ENCODE peak calls at places on chromosomes 12 and 14, in seven cellular contexts. One of them, this sample, is unnamed.

GRCh38 chr12:51760231-51760630 is 88.3 kb downstream of the FIGNL2 start:
- DNase-seq in GM04504: no peak
- DNase-seq in left ventricle myocardium inferior: no peak
- DNase-seq in stimulated activated CD4-positive, alpha-beta T cell treated with anti-CD3 and anti-CD28 coated beads, TNF-alpha, amount 100 ng/mL, for 48 hours: no peak
- DNase-seq in neural crest cell: no peak
- DNase-seq in midbrain: no peak
- DNase-seq in LHCN-M2: no peak
- DNase-seq in this sample: no peak

GRCh38 chr12:7131502-7131866 is 1.3 kb downstream of the CLSTN3 start:
- DNase-seq in stimulated activated CD4-positive, alpha-beta T cell treated with anti-CD3 and anti-CD28 coated beads, TNF-alpha, amount 100 ng/mL, for 48 hours: no peak
- DNase-seq in LHCN-M2: no peak
- DNase-seq in midbrain: no peak
- DNase-seq in GM04504: no peak
- DNase-seq in left ventricle myocardium inferior: no peak
- DNase-seq in neural crest cell: no peak
- DNase-seq in this sample: no peak

GRCh38 chr14:103692871-103693270 is 22.4 kb downstream of the XRCC3 start:
- DNase-seq in left ventricle myocardium inferior: no peak
- DNase-seq in LHCN-M2: no peak
- DNase-seq in stimulated activated CD4-positive, alpha-beta T cell treated with anti-CD3 and anti-CD28 coated beads, TNF-alpha, amount 100 ng/mL, for 48 hours: no peak
- DNase-seq in GM04504: no peak
- DNase-seq in neural crest cell: no peak
- DNase-seq in midbrain: no peak
- DNase-seq in this sample: no peak

GRCh38 chr14:67609642-67610310 is 9.7 kb upstream of the PIGH start:
- DNase-seq in left ventricle myocardium inferior: no peak
- DNase-seq in stimulated activated CD4-positive, alpha-beta T cell treated with anti-CD3 and anti-CD28 coated beads, TNF-alpha, amount 100 ng/mL, for 48 hours: no peak
- DNase-seq in LHCN-M2: no peak
- DNase-seq in GM04504: no peak
- DNase-seq in midbrain: no peak
- DNase-seq in neural crest cell: no peak
- DNase-seq in this sample: no peak

GRCh38 chr12:31597066-31597465 is 6.1 kb upstream of the DENND5B start:
- DNase-seq in GM04504: no peak
- DNase-seq in stimulated activated CD4-positive, alpha-beta T cell treated with anti-CD3 and anti-CD28 coated beads, TNF-alpha, amount 100 ng/mL, for 48 hours: no peak
- DNase-seq in left ventricle myocardium inferior: no peak
- DNase-seq in LHCN-M2: no peak
- DNase-seq in midbrain: no peak
- DNase-seq in neural crest cell: no peak
- DNase-seq in this sample: no peak

GRCh38 chr12:51752490-51752889 is 96.0 kb downstream of the FIGNL2 start:
- DNase-seq in LHCN-M2: peak
- DNase-seq in stimulated activated CD4-positive, alpha-beta T cell treated with anti-CD3 and anti-CD28 coated beads, TNF-alpha, amount 100 ng/mL, for 48 hours: no peak
- DNase-seq in neural crest cell: no peak
- DNase-seq in left ventricle myocardium inferior: peak
- DNase-seq in midbrain: peak
- DNase-seq in GM04504: peak
- DNase-seq in this sample: peak

GRCh38 chr14:94648801-94649200 is 36.6 kb downstream of the SERPINA3 start:
- DNase-seq in stimulated activated CD4-positive, alpha-beta T cell treated with anti-CD3 and anti-CD28 coated beads, TNF-alpha, amount 100 ng/mL, for 48 hours: no peak
- DNase-seq in midbrain: no peak
- DNase-seq in GM04504: no peak
- DNase-seq in left ventricle myocardium inferior: no peak
- DNase-seq in LHCN-M2: no peak
- DNase-seq in neural crest cell: no peak
- DNase-seq in this sample: no peak

GRCh38 chr14:92670967-92671366 is 77.5 kb downstream of the LGMN start:
- DNase-seq in neural crest cell: no peak
- DNase-seq in left ventricle myocardium inferior: no peak
- DNase-seq in LHCN-M2: peak
- DNase-seq in midbrain: no peak
- DNase-seq in GM04504: no peak
- DNase-seq in stimulated activated CD4-positive, alpha-beta T cell treated with anti-CD3 and anti-CD28 coated beads, TNF-alpha, amount 100 ng/mL, for 48 hours: no peak
- DNase-seq in this sample: no peak

GRCh38 chr12:46389130-46389616 is 16.6 kb upstream of the SLC38A2 start:
- DNase-seq in GM04504: peak
- DNase-seq in stimulated activated CD4-positive, alpha-beta T cell treated with anti-CD3 and anti-CD28 coated beads, TNF-alpha, amount 100 ng/mL, for 48 hours: no peak
- DNase-seq in neural crest cell: no peak
- DNase-seq in left ventricle myocardium inferior: no peak
- DNase-seq in midbrain: no peak
- DNase-seq in LHCN-M2: peak
- DNase-seq in this sample: peak

GRCh38 chr14:105281354-105282097 is 19.3 kb downstream of the BRF1 start:
- DNase-seq in GM04504: peak
- DNase-seq in LHCN-M2: peak
- DNase-seq in neural crest cell: peak
- DNase-seq in midbrain: peak
- DNase-seq in left ventricle myocardium inferior: no peak
- DNase-seq in stimulated activated CD4-positive, alpha-beta T cell treated with anti-CD3 and anti-CD28 coated beads, TNF-alpha, amount 100 ng/mL, for 48 hours: no peak
- DNase-seq in this sample: peak

GRCh38 chr12:127620956-127621355 is 646.0 kb upstream of the TMEM132C start:
- DNase-seq in left ventricle myocardium inferior: no peak
- DNase-seq in midbrain: no peak
- DNase-seq in stimulated activated CD4-positive, alpha-beta T cell treated with anti-CD3 and anti-CD28 coated beads, TNF-alpha, amount 100 ng/mL, for 48 hours: no peak
- DNase-seq in LHCN-M2: no peak
- DNase-seq in GM04504: no peak
- DNase-seq in neural crest cell: no peak
- DNase-seq in this sample: no peak

GRCh38 chr14:101556131-101556530 is 5.2 kb upstream of the DIO3 start:
- DNase-seq in neural crest cell: no peak
- DNase-seq in LHCN-M2: no peak
- DNase-seq in left ventricle myocardium inferior: no peak
- DNase-seq in GM04504: no peak
- DNase-seq in midbrain: no peak
- DNase-seq in stimulated activated CD4-positive, alpha-beta T cell treated with anti-CD3 and anti-CD28 coated beads, TNF-alpha, amount 100 ng/mL, for 48 hours: no peak
- DNase-seq in this sample: no peak

GRCh38 chr12:27689558-27690180 is 6.6 kb upstream of the REP15 start:
- DNase-seq in stimulated activated CD4-positive, alpha-beta T cell treated with anti-CD3 and anti-CD28 coated beads, TNF-alpha, amount 100 ng/mL, for 48 hours: no peak
- DNase-seq in neural crest cell: no peak
- DNase-seq in left ventricle myocardium inferior: no peak
- DNase-seq in GM04504: no peak
- DNase-seq in midbrain: no peak
- DNase-seq in LHCN-M2: no peak
- DNase-seq in this sample: no peak

GRCh38 chr12:106197906-106198623 is 49.8 kb downstream of the CKAP4 start:
- DNase-seq in neural crest cell: no peak
- DNase-seq in GM04504: peak
- DNase-seq in LHCN-M2: no peak
- DNase-seq in left ventricle myocardium inferior: no peak
- DNase-seq in stimulated activated CD4-positive, alpha-beta T cell treated with anti-CD3 and anti-CD28 coated beads, TNF-alpha, amount 100 ng/mL, for 48 hours: no peak
- DNase-seq in midbrain: no peak
- DNase-seq in this sample: no peak

GRCh38 chr12:98440165-98440581 is 75.2 kb upstream of the TMPO start:
- DNase-seq in LHCN-M2: peak
- DNase-seq in midbrain: peak
- DNase-seq in neural crest cell: no peak
- DNase-seq in stimulated activated CD4-positive, alpha-beta T cell treated with anti-CD3 and anti-CD28 coated beads, TNF-alpha, amount 100 ng/mL, for 48 hours: no peak
- DNase-seq in left ventricle myocardium inferior: peak
- DNase-seq in GM04504: peak
- DNase-seq in this sample: peak

GRCh38 chr12:87795555-87795954 is 233.6 kb downstream of the C12orf50 start:
- DNase-seq in GM04504: no peak
- DNase-seq in left ventricle myocardium inferior: no peak
- DNase-seq in LHCN-M2: no peak
- DNase-seq in neural crest cell: no peak
- DNase-seq in midbrain: no peak
- DNase-seq in stimulated activated CD4-positive, alpha-beta T cell treated with anti-CD3 and anti-CD28 coated beads, TNF-alpha, amount 100 ng/mL, for 48 hours: no peak
- DNase-seq in this sample: no peak

GRCh38 chr14:96582995-96583394 is 80.8 kb downstream of the PAPOLA start:
- DNase-seq in LHCN-M2: no peak
- DNase-seq in neural crest cell: no peak
- DNase-seq in midbrain: no peak
- DNase-seq in left ventricle myocardium inferior: no peak
- DNase-seq in GM04504: no peak
- DNase-seq in stimulated activated CD4-positive, alpha-beta T cell treated with anti-CD3 and anti-CD28 coated beads, TNF-alpha, amount 100 ng/mL, for 48 hours: no peak
- DNase-seq in this sample: no peak

GRCh38 chr12:63821781-63822251 is 22.7 kb upstream of the SRGAP1 start:
- DNase-seq in stimulated activated CD4-positive, alpha-beta T cell treated with anti-CD3 and anti-CD28 coated beads, TNF-alpha, amount 100 ng/mL, for 48 hours: no peak
- DNase-seq in neural crest cell: no peak
- DNase-seq in LHCN-M2: no peak
- DNase-seq in midbrain: peak
- DNase-seq in left ventricle myocardium inferior: peak
- DNase-seq in GM04504: no peak
- DNase-seq in this sample: peak

GRCh38 chr12:753401-754237 is 1.2 kb downstream of the WNK1 start:
- DNase-seq in LHCN-M2: peak
- DNase-seq in GM04504: no peak
- DNase-seq in neural crest cell: peak
- DNase-seq in left ventricle myocardium inferior: peak
- DNase-seq in midbrain: peak
- DNase-seq in stimulated activated CD4-positive, alpha-beta T cell treated with anti-CD3 and anti-CD28 coated beads, TNF-alpha, amount 100 ng/mL, for 48 hours: peak
- DNase-seq in this sample: peak

This sample was measured in astrocyte of the hippocampus.